ENCODE peak calls at places on chromosomes 2 and 18, in five cellular contexts. D is neural progenitor cell; P is CD8-positive, alpha-beta memory T cell; Y is HL-60; R is pancreas. V is an unnamed sample.

GRCh38 chr18:39994521-39994920 is 1960.5 kb upstream of the PIK3C3 start:
- DNase-seq in Y (no peak), R (no peak), P (no peak), D (no peak), V (no peak)

GRCh38 chr2:215171826-215172225 is 33.4 kb upstream of the ABCA12 start:
- DNase-seq in R (no peak), Y (no peak), P (no peak), D (no peak), V (no peak)

GRCh38 chr2:94871226-94872087 is at the start of gene TEKT4:
- DNase-seq in Y (no peak), D (no peak), P (no peak), R (peak), V (peak)

GRCh38 chr2:167289651-167290410 is 401.6 kb downstream of the XIRP2 start:
- DNase-seq in R (no peak), P (no peak), Y (no peak), D (no peak), V (no peak)

GRCh38 chr2:36294290-36294689 is 61.3 kb upstream of the CRIM1 start:
- DNase-seq in P (no peak), R (no peak), Y (peak), D (no peak), V (no peak)

GRCh38 chr18:25305584-25305983 is 46.4 kb downstream of the ZNF521 start:
- DNase-seq in P (no peak), Y (no peak), D (no peak), R (no peak), V (no peak)

GRCh38 chr2:170425291-170425751 is 247.4 kb downstream of the MYO3B start:
- DNase-seq in R (no peak), D (no peak), Y (no peak), P (no peak), V (no peak)

GRCh38 chr18:25298853-25299274 is 53.1 kb downstream of the ZNF521 start:
- DNase-seq in P (no peak), R (no peak), Y (no peak), D (no peak), V (no peak)

GRCh38 chr2:239776441-239777033 is 248.6 kb downstream of the NDUFA10 start:
- DNase-seq in D (no peak), P (peak), R (no peak), Y (no peak), V (peak)

GRCh38 chr2:64779117-64779690 is 125.5 kb upstream of the SERTAD2 start:
- DNase-seq in R (no peak), Y (no peak), D (no peak), P (no peak), V (no peak)

GRCh38 chr2:30405266-30405592 is 41.8 kb upstream of the LCLAT1 start:
- DNase-seq in R (no peak), Y (no peak), D (no peak), P (no peak), V (no peak)

GRCh38 chr2:74845217-74845751 is 11.4 kb downstream of the HK2 start:
- DNase-seq in Y (peak), P (no peak), D (peak), R (peak), V (peak)

GRCh38 chr2:23107341-23107941 is 277.5 kb upstream of the KLHL29 start:
- DNase-seq in R (no peak), P (no peak), D (no peak), Y (no peak), V (no peak)

GRCh38 chr2:8629402-8629801 is 52.5 kb upstream of the ID2 start:
- DNase-seq in R (no peak), D (no peak), Y (no peak), P (peak), V (no peak)
- H3K27ac ChIP-seq in R (no peak), D (no peak), Y (no peak), P (no peak), V (no peak)

GRCh38 chr2:237588044-237588696 is 2.4 kb downstream of the RAB17 start:
- DNase-seq in P (no peak), R (no peak), Y (no peak), D (no peak), V (no peak)
- H3K27ac ChIP-seq in P (no peak), R (no peak), Y (no peak), D (no peak), V (no peak)

DNA sequence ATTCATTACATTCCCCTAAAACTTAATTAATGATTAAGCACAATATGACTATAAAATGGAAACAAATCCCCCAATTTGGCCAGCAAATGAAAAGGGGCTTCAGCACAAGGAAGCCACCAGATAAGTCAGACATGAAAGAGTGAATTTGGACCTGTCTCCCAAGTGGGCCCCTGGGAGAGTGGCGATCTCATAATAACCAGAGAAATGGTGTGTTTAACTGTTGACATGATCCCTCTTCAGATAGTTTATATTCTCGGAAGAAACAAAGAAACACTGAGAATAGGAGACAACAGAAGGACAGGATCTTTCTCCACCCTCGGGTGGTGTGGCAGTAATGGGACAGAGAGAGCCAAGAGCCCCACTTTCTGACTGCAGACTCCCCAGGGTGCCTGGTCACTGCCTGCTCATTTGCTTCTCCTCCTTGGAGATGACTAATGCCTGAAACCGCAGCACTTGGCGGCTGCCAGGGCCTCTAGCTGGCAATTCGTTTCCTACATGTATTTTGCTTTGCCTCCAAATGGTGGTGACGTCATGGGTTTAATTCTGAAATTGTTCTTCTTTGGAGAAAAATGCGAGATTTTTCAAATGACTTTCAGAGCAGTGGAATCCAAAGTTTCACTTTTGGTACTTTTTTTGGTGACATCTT is 46.4 kb upstream of the SPP2 start:
- DNase-seq in D (no peak), Y (peak), P (no peak), R (no peak), V (peak)
- H3K27ac ChIP-seq in D (no peak), Y (no peak), P (no peak), R (no peak), V (no peak)

GRCh38 chr2:27086090-27086721 is 366 bp upstream of the KHK start:
- DNase-seq in Y (peak), P (peak), D (peak), R (peak), V (peak)
- H3K27ac ChIP-seq in Y (peak), P (peak), D (no peak), R (peak), V (no peak)

GRCh38 chr18:44859263-44859662 is 178.6 kb downstream of the SETBP1 start:
- DNase-seq in D (no peak), P (no peak), R (no peak), Y (no peak), V (no peak)

GRCh38 chr18:44857744-44858143 is 177.1 kb downstream of the SETBP1 start:
- DNase-seq in Y (no peak), R (no peak), D (no peak), P (no peak), V (no peak)

GRCh38 chr18:44856157-44856556 is 175.5 kb downstream of the SETBP1 start:
- DNase-seq in Y (no peak), D (no peak), P (no peak), R (no peak), V (no peak)

GRCh38 chr18:44862112-44862511 is 181.4 kb downstream of the SETBP1 start:
- DNase-seq in D (no peak), R (no peak), Y (no peak), P (no peak), V (no peak)

GRCh38 chr18:44859751-44860458 is 179.2 kb downstream of the SETBP1 start:
- DNase-seq in P (no peak), D (no peak), Y (no peak), R (no peak), V (no peak)
- H3K27ac ChIP-seq in P (no peak), D (no peak), Y (no peak), R (no peak), V (no peak)

GRCh38 chr18:44791520-44791919 is 110.8 kb downstream of the SETBP1 start:
- DNase-seq in R (no peak), P (no peak), D (no peak), Y (no peak), V (no peak)
- H3K27ac ChIP-seq in R (no peak), P (no peak), D (no peak), Y (no peak), V (no peak)

DNA sequence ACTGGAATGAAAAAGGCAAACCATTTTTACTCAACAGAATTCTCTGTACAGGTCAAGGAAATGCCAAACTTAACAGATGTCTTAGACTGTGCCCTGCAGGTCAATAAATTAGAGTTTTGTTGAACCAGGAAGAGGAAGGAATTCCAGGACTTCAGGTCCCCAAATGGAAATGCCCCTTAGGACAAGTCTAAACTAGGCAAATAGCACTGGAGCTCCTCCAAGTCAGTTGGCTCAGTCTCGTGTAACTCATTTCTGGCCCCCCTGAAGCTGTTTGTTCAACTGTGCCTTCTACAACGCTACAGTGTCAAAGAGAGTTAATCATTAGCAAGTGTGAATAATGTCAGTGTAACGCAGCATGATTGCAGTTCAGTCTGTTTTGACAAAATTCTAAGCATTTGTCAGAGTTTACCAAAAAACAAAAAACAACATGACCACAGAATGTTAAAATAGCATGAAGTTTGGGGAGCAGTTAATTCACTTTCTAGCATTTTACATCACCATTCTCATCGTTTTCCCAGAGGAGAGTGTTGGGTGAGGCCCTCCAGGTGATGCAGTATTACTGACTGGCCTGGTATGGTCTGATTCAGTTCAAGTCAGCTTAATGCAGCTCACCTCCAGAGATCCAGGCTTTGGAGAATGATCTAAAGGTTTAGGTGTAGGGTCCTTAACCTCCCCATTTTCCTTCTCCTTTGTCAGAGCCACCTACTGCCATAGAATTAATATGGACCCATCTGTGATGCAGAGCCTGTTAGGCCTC is 108.1 kb downstream of the AQP4 start:
- DNase-seq in D (no peak), R (peak), P (no peak), Y (no peak), V (no peak)
- H3K27ac ChIP-seq in D (no peak), R (peak), P (no peak), Y (no peak), V (no peak)

DNA sequence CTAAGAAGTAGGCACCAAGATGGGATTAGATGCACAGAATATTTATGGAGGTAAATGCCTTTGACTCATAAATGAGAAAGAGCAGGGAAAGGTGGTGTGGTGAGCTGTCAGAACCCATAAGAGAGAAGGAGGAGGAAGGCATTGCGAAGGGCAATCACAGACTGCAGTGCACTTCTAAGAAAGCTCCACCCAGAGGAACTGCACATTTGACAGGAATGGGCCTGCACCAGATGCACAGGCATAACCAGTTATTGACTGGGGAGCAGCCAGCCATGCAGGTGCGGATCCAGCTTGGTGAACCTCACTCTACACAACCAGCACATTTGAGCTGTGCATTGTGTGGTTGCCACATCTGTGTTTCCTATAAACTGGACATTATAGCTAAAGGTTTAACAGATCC is 62.2 kb upstream of the L3MBTL4 start:
- DNase-seq in P (no peak), D (no peak), Y (no peak), R (no peak), V (no peak)
- H3K27ac ChIP-seq in P (no peak), D (no peak), Y (no peak), R (no peak), V (no peak)

GRCh38 chr2:152613235-152613634 is 104.0 kb downstream of the PRPF40A start:
- DNase-seq in D (no peak), Y (no peak), R (no peak), P (no peak), V (no peak)
- H3K27ac ChIP-seq in D (no peak), Y (peak), R (no peak), P (no peak), V (no peak)

GRCh38 chr18:7958081-7958896 is 391.2 kb downstream of the PTPRM start:
- DNase-seq in Y (no peak), D (no peak), P (no peak), R (no peak), V (no peak)
- H3K27ac ChIP-seq in Y (no peak), D (no peak), P (peak), R (no peak), V (no peak)